ENCODE peak calls at places on chromosomes 7 and 10, in five cellular contexts. One of them, this sample, is unnamed.

GRCh38 chr10:4391683-4392082 is 434.3 kb upstream of the AKR1E2 start:
- DNase-seq in nucleus accumbens: no peak
- DNase-seq in stomach: no peak
- DNase-seq in heart right ventricle: no peak
- DNase-seq in G401: no peak
- DNase-seq in this sample: no peak

GRCh38 chr7:100965723-100966541 is 3.4 kb upstream of the MUC12 start:
- DNase-seq in stomach: peak; percentile 76
- DNase-seq in heart right ventricle: peak; percentile 48
- DNase-seq in G401: peak; percentile 25
- DNase-seq in nucleus accumbens: no peak
- DNase-seq in this sample: peak; percentile 89

GRCh38 chr10:114526112-114526496 is 121.8 kb upstream of the AFAP1L2 start:
- DNase-seq in stomach: no peak
- DNase-seq in G401: no peak
- DNase-seq in heart right ventricle: no peak
- DNase-seq in nucleus accumbens: no peak
- DNase-seq in this sample: no peak

GRCh38 chr7:22001345-22002004 is 55.8 kb upstream of the CDCA7L start:
- DNase-seq in stomach: no peak
- DNase-seq in heart right ventricle: peak; percentile 28
- DNase-seq in nucleus accumbens: no peak
- DNase-seq in G401: peak; percentile 74
- DNase-seq in this sample: peak; percentile 85

GRCh38 chr10:78407009-78407711 is 373.5 kb downstream of the RPS24 start:
- DNase-seq in nucleus accumbens: peak; percentile 58
- DNase-seq in stomach: peak; percentile 87
- DNase-seq in G401: peak; percentile 99
- DNase-seq in heart right ventricle: peak; percentile 87
- DNase-seq in this sample: peak; percentile 1

GRCh38 chr7:83153419-83153818 is 9.3 kb downstream of the PCLO start:
- DNase-seq in G401: no peak
- DNase-seq in nucleus accumbens: no peak
- DNase-seq in heart right ventricle: no peak
- DNase-seq in stomach: no peak
- DNase-seq in this sample: no peak

GRCh38 chr10:92756233-92757065 is 66.7 kb downstream of the HHEX start:
- DNase-seq in nucleus accumbens: no peak
- DNase-seq in heart right ventricle: peak; percentile 11
- DNase-seq in stomach: no peak
- DNase-seq in G401: no peak
- DNase-seq in this sample: no peak

GRCh38 chr10:543862-544822 is 145.3 kb downstream of the DIP2C start:
- DNase-seq in heart right ventricle: no peak
- DNase-seq in stomach: no peak
- DNase-seq in G401: no peak
- DNase-seq in nucleus accumbens: no peak
- DNase-seq in this sample: no peak

GRCh38 chr7:145915679-145916078 is 200.9 kb upstream of the CNTNAP2 start:
- DNase-seq in nucleus accumbens: no peak
- DNase-seq in G401: no peak
- DNase-seq in heart right ventricle: no peak
- DNase-seq in stomach: no peak
- DNase-seq in this sample: no peak

GRCh38 chr10:131847241-131847783 is 53.5 kb upstream of the PPP2R2D start:
- DNase-seq in stomach: no peak
- DNase-seq in heart right ventricle: no peak
- DNase-seq in nucleus accumbens: no peak
- DNase-seq in G401: no peak
- DNase-seq in this sample: no peak

GRCh38 chr7:115015619-115016018 is 93.7 kb downstream of the MDFIC start:
- DNase-seq in G401: no peak
- DNase-seq in heart right ventricle: no peak
- DNase-seq in nucleus accumbens: no peak
- DNase-seq in stomach: no peak
- DNase-seq in this sample: no peak

GRCh38 chr7:21967500-21968099 is 21.9 kb upstream of the CDCA7L start:
- DNase-seq in G401: no peak
- DNase-seq in nucleus accumbens: no peak
- DNase-seq in stomach: no peak
- DNase-seq in heart right ventricle: no peak
- DNase-seq in this sample: no peak

GRCh38 chr10:119859422-119860258 is 13.0 kb downstream of the MCMBP start:
- DNase-seq in stomach: no peak
- DNase-seq in nucleus accumbens: no peak
- DNase-seq in G401: peak; percentile 72
- DNase-seq in heart right ventricle: no peak
- DNase-seq in this sample: peak; percentile 69

GRCh38 chr10:91409069-91409868 is 875 bp upstream of the HECTD2 start:
- DNase-seq in heart right ventricle: peak; percentile 89
- DNase-seq in nucleus accumbens: peak; percentile 67
- DNase-seq in stomach: peak; percentile 70
- DNase-seq in G401: peak; percentile 95
- DNase-seq in this sample: peak; percentile 90

GRCh38 chr7:27163776-27164380 is 1.5 kb downstream of the HOXA9 start:
- DNase-seq in nucleus accumbens: no peak
- DNase-seq in stomach: no peak
- DNase-seq in G401: no peak
- DNase-seq in heart right ventricle: no peak
- DNase-seq in this sample: peak; percentile 51

GRCh38 chr7:156854654-156855053 is 38.3 kb downstream of the LMBR1 start:
- DNase-seq in stomach: no peak
- DNase-seq in nucleus accumbens: no peak
- DNase-seq in G401: no peak
- DNase-seq in heart right ventricle: no peak
- DNase-seq in this sample: no peak

GRCh38 chr10:96688789-96689188 is 31.5 kb downstream of the PIK3AP1 start:
- DNase-seq in G401: no peak
- DNase-seq in heart right ventricle: no peak
- DNase-seq in nucleus accumbens: no peak
- DNase-seq in stomach: no peak
- DNase-seq in this sample: no peak

GRCh38 chr10:130728531-130729215 is 582.8 kb downstream of the TCERG1L start:
- DNase-seq in G401: no peak
- DNase-seq in nucleus accumbens: no peak
- DNase-seq in heart right ventricle: no peak
- DNase-seq in stomach: no peak
- DNase-seq in this sample: no peak

GRCh38 chr10:116877391-116877790 is 28.1 kb downstream of the ENO4 start:
- DNase-seq in heart right ventricle: no peak
- DNase-seq in G401: no peak
- DNase-seq in nucleus accumbens: no peak
- DNase-seq in stomach: no peak
- DNase-seq in this sample: no peak

GRCh38 chr10:11837372-11838161 is 14.4 kb downstream of the PROSER2 start:
- DNase-seq in G401: no peak
- DNase-seq in heart right ventricle: no peak
- DNase-seq in stomach: no peak
- DNase-seq in nucleus accumbens: no peak
- DNase-seq in this sample: no peak

GRCh38 chr10:84337199-84337598 is 8.8 kb downstream of the CCSER2 start:
- DNase-seq in stomach: no peak
- DNase-seq in G401: no peak
- DNase-seq in nucleus accumbens: no peak
- DNase-seq in heart right ventricle: no peak
- DNase-seq in this sample: peak; percentile 8

GRCh38 chr10:3068968-3069737 is 1.8 kb downstream of the PFKP start:
- DNase-seq in heart right ventricle: no peak
- DNase-seq in nucleus accumbens: no peak
- DNase-seq in stomach: no peak
- DNase-seq in G401: peak; percentile 51
- DNase-seq in this sample: peak; percentile 50

GRCh38 chr7:63900394-63901203 is 98.0 kb upstream of the ZNF722 start:
- DNase-seq in stomach: peak; percentile 56
- DNase-seq in G401: peak; percentile 96
- DNase-seq in nucleus accumbens: peak; percentile 88
- DNase-seq in heart right ventricle: peak; percentile 98
- DNase-seq in this sample: peak; percentile 91

GRCh38 chr10:100006241-100006886 is 3.4 kb downstream of the DNMBP start:
- DNase-seq in heart right ventricle: no peak
- DNase-seq in G401: peak; percentile 21
- DNase-seq in nucleus accumbens: no peak
- DNase-seq in stomach: no peak
- DNase-seq in this sample: peak; percentile 96

GRCh38 chr10:11810313-11810766 is 12.8 kb upstream of the PROSER2 start:
- DNase-seq in nucleus accumbens: no peak
- DNase-seq in stomach: no peak
- DNase-seq in G401: no peak
- DNase-seq in heart right ventricle: no peak
- DNase-seq in this sample: no peak

GRCh38 chr10:43323245-43323644 is 48.2 kb upstream of the FXYD4 start:
- DNase-seq in stomach: no peak
- DNase-seq in nucleus accumbens: no peak
- DNase-seq in G401: no peak
- DNase-seq in heart right ventricle: no peak
- DNase-seq in this sample: no peak

GRCh38 chr10:122264931-122265330 is 6.2 kb upstream of the BTBD16 start:
- DNase-seq in nucleus accumbens: no peak
- DNase-seq in G401: no peak
- DNase-seq in stomach: no peak
- DNase-seq in heart right ventricle: no peak
- DNase-seq in this sample: no peak

GRCh38 chr10:43735907-43736306 is 87.2 kb upstream of the ZNF32 start:
- DNase-seq in stomach: no peak
- DNase-seq in nucleus accumbens: no peak
- DNase-seq in G401: no peak
- DNase-seq in heart right ventricle: no peak
- DNase-seq in this sample: no peak

This sample was measured in RKO.